ENCODE peak calls at places on chromosomes 3 and 15, in eight cellular contexts. V is WTC11; Q is dorsolateral prefrontal cortex; J is NCI-H2029; S is AG09319; M is activated CD4-positive, alpha-beta memory T cell treated with anti-CD3 and anti-CD28 coated beads, Interleukin-2, amount 10 ng/mL, durations not matched to agents 7 days and 5 days; B is activated naive CD4-positive, alpha-beta T cell; X is amniotic stem cell. E is an unnamed sample.

GRCh38 chr15:39248204-39248603 is 332.7 kb upstream of the THBS1 start:
- DNase-seq in Q (no peak), M (no peak), J (peak; percentile 15), X (no peak), S (peak; percentile 63), B (no peak), V (no peak), E (no peak)

GRCh38 chr15:67850995-67851535 is 11.2 kb upstream of the RNU6-1 start:
- DNase-seq in Q (no peak), V (no peak), M (no peak), B (no peak), S (no peak), X (no peak), J (no peak), E (no peak)

GRCh38 chr3:121493431-121493830 is 52.4 kb downstream of the POLQ start:
- DNase-seq in J (no peak), B (no peak), S (no peak), X (no peak), V (no peak), Q (no peak), M (no peak), E (no peak)

GRCh38 chr3:139745831-139746230 is 68.1 kb upstream of the NMNAT3 start:
- DNase-seq in V (no peak), S (no peak), J (no peak), B (no peak), M (no peak), X (peak; percentile 6), Q (no peak), E (no peak)

GRCh38 chr15:90211440-90212168 is 10.5 kb downstream of the SEMA4B start:
- DNase-seq in X (peak; percentile 18), M (no peak), Q (no peak), B (no peak), V (no peak), J (no peak), S (no peak), E (no peak)

GRCh38 chr15:33780011-33780768 is 188.1 kb upstream of the CHRM5 start:
- DNase-seq in M (no peak), V (no peak), J (no peak), Q (no peak), B (no peak), S (no peak), X (no peak), E (no peak)

GRCh38 chr3:15450611-15451467 is 23.4 kb downstream of the EAF1 start:
- DNase-seq in B (no peak), M (no peak), J (no peak), S (no peak), X (no peak), V (no peak), Q (no peak), E (no peak)

GRCh38 chr3:40847571-40847992 is 322.8 kb downstream of the ZNF621 start:
- DNase-seq in M (no peak), S (no peak), X (no peak), Q (no peak), J (no peak), B (no peak), V (peak; percentile 68), E (no peak)

GRCh38 chr3:11380314-11380713 is 108.1 kb downstream of the ATG7 start:
- DNase-seq in X (no peak), B (no peak), V (no peak), J (no peak), S (no peak), Q (no peak), M (no peak), E (no peak)

GRCh38 chr3:135106445-135106844 is 311.4 kb downstream of the EPHB1 start:
- DNase-seq in B (no peak), V (peak; percentile 64), X (no peak), M (no peak), S (no peak), J (no peak), Q (no peak), E (peak; percentile 85)

GRCh38 chr15:29631076-29632070 is 190.9 kb downstream of the TJP1 start:
- DNase-seq in X (no peak), Q (peak; percentile 53), B (no peak), V (no peak), S (no peak), J (peak; percentile 39), M (no peak), E (no peak)

GRCh38 chr3:114586119-114586518 is 292.3 kb downstream of the TIGIT start:
- DNase-seq in M (no peak), X (no peak), S (no peak), Q (no peak), B (no peak), J (peak; percentile 55), V (no peak), E (no peak)

GRCh38 chr3:45112939-45113338 is 33.2 kb downstream of the CDCP1 start:
- DNase-seq in J (no peak), Q (no peak), X (no peak), S (no peak), V (no peak), B (no peak), M (no peak), E (no peak)

GRCh38 chr15:72967397-72967796 is 84.9 kb upstream of the NEO1 start:
- DNase-seq in X (no peak), Q (no peak), V (no peak), B (no peak), J (no peak), S (no peak), M (no peak), E (no peak)

GRCh38 chr3:58556761-58557181 is 19.8 kb upstream of the ACOX2 start:
- DNase-seq in J (no peak), S (no peak), B (no peak), M (no peak), V (no peak), Q (no peak), X (no peak), E (no peak)

GRCh38 chr3:31847760-31848159 is 133.3 kb downstream of the OSBPL10 start:
- DNase-seq in J (no peak), V (no peak), X (no peak), M (no peak), S (no peak), B (no peak), Q (no peak), E (no peak)

GRCh38 chr3:54826255-54826691 is 101.6 kb downstream of the LRTM1 start:
- DNase-seq in S (peak; percentile 85), X (no peak), J (no peak), B (no peak), M (no peak), Q (no peak), V (no peak), E (no peak)

GRCh38 chr15:59176653-59177444 is 29.8 kb upstream of the LDHAL6B start:
- DNase-seq in J (no peak), M (no peak), S (no peak), B (no peak), Q (no peak), V (no peak), X (no peak), E (no peak)

GRCh38 chr15:38696120-38696727 is 131.6 kb upstream of the RASGRP1 start:
- DNase-seq in X (no peak), S (no peak), V (no peak), J (no peak), B (no peak), Q (no peak), M (peak; percentile 90), E (no peak)

GRCh38 chr15:61199681-61200080 is 29.4 kb downstream of the RORA start:
- DNase-seq in J (no peak), X (no peak), V (no peak), M (no peak), Q (no peak), S (no peak), B (no peak), E (no peak)

GRCh38 chr3:13137808-13138565 is 64.8 kb upstream of the IQSEC1 start:
- DNase-seq in X (no peak), V (no peak), S (no peak), J (no peak), Q (peak; percentile 37), B (no peak), M (no peak), E (no peak)

GRCh38 chr3:14725015-14725431 is 50.1 kb downstream of the C3orf20 start:
- DNase-seq in X (no peak), J (no peak), S (peak; percentile 19), M (no peak), B (no peak), V (no peak), Q (no peak), E (no peak)

GRCh38 chr15:63234479-63234878 is 42.9 kb upstream of the APH1B start:
- DNase-seq in J (no peak), M (no peak), B (no peak), Q (no peak), V (no peak), S (no peak), X (no peak), E (no peak)

GRCh38 chr15:48520376-48521155 is 124.9 kb downstream of the FBN1 start:
- DNase-seq in V (peak; percentile 68), S (no peak), Q (no peak), B (no peak), X (no peak), M (no peak), J (no peak), E (no peak)

GRCh38 chr15:22951381-22952280 is 28.5 kb downstream of the CYFIP1 start:
- DNase-seq in V (no peak), S (no peak), Q (no peak), J (no peak), B (no peak), M (no peak), X (no peak), E (no peak)

GRCh38 chr15:93523490-93523889 is 434.5 kb upstream of the RGMA start:
- DNase-seq in J (no peak), Q (no peak), V (no peak), X (no peak), M (no peak), B (no peak), S (peak; percentile 8), E (no peak)

GRCh38 chr3:9914011-9914410 is 2.9 kb upstream of the IL17RC start:
- DNase-seq in M (no peak), B (no peak), S (no peak), J (no peak), Q (no peak), V (no peak), X (no peak), E (no peak)

GRCh38 chr3:71130516-71131384 is 452.8 kb downstream of the FOXP1 start:
- DNase-seq in X (peak; percentile 27), J (peak; percentile 60), V (no peak), B (peak; percentile 65), Q (peak; percentile 46), S (peak; percentile 49), M (peak; percentile 81), E (peak; percentile 76)

GRCh38 chr15:75367913-75368688 is at the start of gene MAN2C1:
- DNase-seq in V (peak; percentile 95), J (peak; percentile 89), X (peak; percentile 92), Q (peak; percentile 91), M (peak; percentile 93), S (peak; percentile 75), B (peak; percentile 77), E (peak; percentile 90)

GRCh38 chr15:89533861-89534544 is 37.6 kb upstream of the RHCG start:
- DNase-seq in B (no peak), V (no peak), Q (no peak), X (no peak), S (no peak), M (no peak), J (no peak), E (no peak)

GRCh38 chr3:69867941-69868505 is 128.8 kb downstream of the MITF start:
- DNase-seq in X (no peak), M (no peak), Q (no peak), B (no peak), J (no peak), V (no peak), S (no peak), E (no peak)

GRCh38 chr15:32790352-32790999 is 72.7 kb downstream of the GREM1 start:
- DNase-seq in X (no peak), Q (no peak), B (no peak), V (no peak), S (no peak), J (no peak), M (no peak), E (no peak)

GRCh38 chr15:42137461-42138261 is 18.8 kb downstream of the PLA2G4F start:
- DNase-seq in J (peak; percentile 8), Q (peak; percentile 38), M (no peak), V (no peak), X (peak; percentile 16), B (no peak), S (no peak), E (peak; percentile 43)

GRCh38 chr3:107235923-107236315 is 141.3 kb upstream of the CCDC54 start:
- DNase-seq in J (peak; percentile 40), S (peak; percentile 67), V (no peak), X (peak; percentile 78), B (no peak), M (peak; percentile 47), Q (no peak), E (peak; percentile 58)